ENCODE peak calls at places on chromosomes 13 and 19, in nine cellular contexts. One of them, this sample, is unnamed.

GRCh38 chr13:27455331-27455855 is 5.0 kb upstream of the MTIF3 start:
- DNase-seq in PC-3: no peak
- DNase-seq in stimulated activated CD4-positive, alpha-beta T cell treated with anti-CD3 and anti-CD28 coated beads, Interleukin-1b, Interleukin-23, amount 100 ng/mL, for 1 hour: no peak
- DNase-seq in HuH-7: no peak
- DNase-seq in Daoy: no peak
- DNase-seq in lower leg skin: no peak
- DNase-seq in NCI-H2029 treated with DMSO at 0.1 percent for 48 hours: no peak
- DNase-seq in GM13977: peak
- DNase-seq in NB4: no peak
- DNase-seq in this sample: peak

GRCh38 chr13:113652404-113653263 is 5.4 kb downstream of the ATP4B start:
- DNase-seq in PC-3: no peak
- DNase-seq in NCI-H2029 treated with DMSO at 0.1 percent for 48 hours: no peak
- DNase-seq in lower leg skin: peak
- DNase-seq in Daoy: no peak
- DNase-seq in HuH-7: no peak
- DNase-seq in NB4: no peak
- DNase-seq in GM13977: no peak
- DNase-seq in stimulated activated CD4-positive, alpha-beta T cell treated with anti-CD3 and anti-CD28 coated beads, Interleukin-1b, Interleukin-23, amount 100 ng/mL, for 1 hour: no peak
- DNase-seq in this sample: no peak

GRCh38 chr13:19713186-19713965 is 69.4 kb downstream of the PSPC1 start:
- DNase-seq in stimulated activated CD4-positive, alpha-beta T cell treated with anti-CD3 and anti-CD28 coated beads, Interleukin-1b, Interleukin-23, amount 100 ng/mL, for 1 hour: no peak
- DNase-seq in lower leg skin: no peak
- DNase-seq in PC-3: peak
- DNase-seq in HuH-7: no peak
- DNase-seq in NCI-H2029 treated with DMSO at 0.1 percent for 48 hours: no peak
- DNase-seq in Daoy: peak
- DNase-seq in GM13977: no peak
- DNase-seq in NB4: peak
- DNase-seq in this sample: no peak

GRCh38 chr19:5953034-5953589 is 24.8 kb downstream of the RANBP3 start:
- DNase-seq in NCI-H2029 treated with DMSO at 0.1 percent for 48 hours: no peak
- DNase-seq in lower leg skin: no peak
- DNase-seq in Daoy: no peak
- DNase-seq in NB4: no peak
- DNase-seq in stimulated activated CD4-positive, alpha-beta T cell treated with anti-CD3 and anti-CD28 coated beads, Interleukin-1b, Interleukin-23, amount 100 ng/mL, for 1 hour: no peak
- DNase-seq in PC-3: no peak
- DNase-seq in GM13977: no peak
- DNase-seq in HuH-7: no peak
- DNase-seq in this sample: no peak

GRCh38 chr13:20814224-20814910 is 40.6 kb upstream of the EEF1AKMT1 start:
- DNase-seq in PC-3: peak
- DNase-seq in NCI-H2029 treated with DMSO at 0.1 percent for 48 hours: peak
- DNase-seq in Daoy: peak
- DNase-seq in stimulated activated CD4-positive, alpha-beta T cell treated with anti-CD3 and anti-CD28 coated beads, Interleukin-1b, Interleukin-23, amount 100 ng/mL, for 1 hour: no peak
- DNase-seq in HuH-7: no peak
- DNase-seq in GM13977: no peak
- DNase-seq in lower leg skin: peak
- DNase-seq in NB4: no peak
- DNase-seq in this sample: no peak

GRCh38 chr13:98461525-98462240 is 115.2 kb downstream of the STK24 start:
- DNase-seq in lower leg skin: no peak
- DNase-seq in GM13977: no peak
- DNase-seq in PC-3: no peak
- DNase-seq in NCI-H2029 treated with DMSO at 0.1 percent for 48 hours: no peak
- DNase-seq in HuH-7: no peak
- DNase-seq in NB4: no peak
- DNase-seq in Daoy: no peak
- DNase-seq in stimulated activated CD4-positive, alpha-beta T cell treated with anti-CD3 and anti-CD28 coated beads, Interleukin-1b, Interleukin-23, amount 100 ng/mL, for 1 hour: no peak
- DNase-seq in this sample: no peak

GRCh38 chr19:31448221-31448657 is 99.0 kb upstream of the TSHZ3 start:
- DNase-seq in HuH-7: no peak
- DNase-seq in lower leg skin: peak
- DNase-seq in PC-3: no peak
- DNase-seq in GM13977: no peak
- DNase-seq in NB4: no peak
- DNase-seq in stimulated activated CD4-positive, alpha-beta T cell treated with anti-CD3 and anti-CD28 coated beads, Interleukin-1b, Interleukin-23, amount 100 ng/mL, for 1 hour: no peak
- DNase-seq in NCI-H2029 treated with DMSO at 0.1 percent for 48 hours: peak
- DNase-seq in Daoy: peak
- DNase-seq in this sample: no peak

GRCh38 chr13:105016266-105016665 is 1519.2 kb downstream of the EFNB2 start:
- DNase-seq in PC-3: no peak
- DNase-seq in stimulated activated CD4-positive, alpha-beta T cell treated with anti-CD3 and anti-CD28 coated beads, Interleukin-1b, Interleukin-23, amount 100 ng/mL, for 1 hour: no peak
- DNase-seq in HuH-7: no peak
- DNase-seq in Daoy: no peak
- DNase-seq in NCI-H2029 treated with DMSO at 0.1 percent for 48 hours: no peak
- DNase-seq in GM13977: no peak
- DNase-seq in NB4: no peak
- DNase-seq in lower leg skin: no peak
- DNase-seq in this sample: no peak

GRCh38 chr13:40350283-40350992 is 316.0 kb downstream of the FOXO1 start:
- DNase-seq in lower leg skin: no peak
- DNase-seq in GM13977: no peak
- DNase-seq in NB4: no peak
- DNase-seq in PC-3: no peak
- DNase-seq in Daoy: no peak
- DNase-seq in stimulated activated CD4-positive, alpha-beta T cell treated with anti-CD3 and anti-CD28 coated beads, Interleukin-1b, Interleukin-23, amount 100 ng/mL, for 1 hour: no peak
- DNase-seq in NCI-H2029 treated with DMSO at 0.1 percent for 48 hours: no peak
- DNase-seq in HuH-7: no peak
- DNase-seq in this sample: no peak

This sample was measured in GM10248.